ENCODE peak calls at places on chromosomes 6 and 20, in ten cellular contexts. One of them, this sample, is unnamed.
A peak's percentile ranks its signal among the peaks of the same experiment; 100 is the strongest.

GRCh38 chr20:53337419-53338101 is 256.1 kb downstream of the ZNF217 start:
- DNase-seq in keratinocyte: no peak
- DNase-seq in fibroblast of the aortic adventitia: no peak
- DNase-seq in HL-60: no peak
- DNase-seq in OCI-LY7: no peak
- DNase-seq in heart left ventricle: no peak
- DNase-seq in A549: no peak
- DNase-seq in IMR-90: no peak
- DNase-seq in foreskin fibroblast: no peak
- DNase-seq in fibroblast of pulmonary artery: no peak
- DNase-seq in this sample: no peak

GRCh38 chr20:63682384-63683139 is 13.9 kb upstream of the TNFRSF6B start:
- DNase-seq in keratinocyte: peak; percentile 98
- DNase-seq in fibroblast of pulmonary artery: peak; percentile 98
- DNase-seq in IMR-90: peak; percentile 98
- DNase-seq in OCI-LY7: no peak
- DNase-seq in HL-60: no peak
- DNase-seq in fibroblast of the aortic adventitia: peak; percentile 98
- DNase-seq in A549: peak; percentile 94
- DNase-seq in heart left ventricle: peak; percentile 70
- DNase-seq in foreskin fibroblast: peak; percentile 98
- DNase-seq in this sample: peak; percentile 98

GRCh38 chr6:27161946-27162603 is 85.4 kb upstream of the PRSS16 start:
- DNase-seq in foreskin fibroblast: peak; percentile 76
- DNase-seq in HL-60: no peak
- DNase-seq in IMR-90: peak; percentile 81
- DNase-seq in fibroblast of the aortic adventitia: peak; percentile 76
- DNase-seq in keratinocyte: peak; percentile 71
- DNase-seq in heart left ventricle: no peak
- DNase-seq in OCI-LY7: peak; percentile 62
- DNase-seq in A549: peak; percentile 66
- DNase-seq in fibroblast of pulmonary artery: peak; percentile 72
- DNase-seq in this sample: peak; percentile 81

GRCh38 chr6:138088307-138088744 is 18.9 kb downstream of the PERP start:
- DNase-seq in fibroblast of the aortic adventitia: peak; percentile 73
- DNase-seq in fibroblast of pulmonary artery: peak; percentile 55
- DNase-seq in heart left ventricle: no peak
- DNase-seq in A549: peak; percentile 84
- DNase-seq in keratinocyte: no peak
- DNase-seq in HL-60: no peak
- DNase-seq in foreskin fibroblast: peak; percentile 90
- DNase-seq in OCI-LY7: no peak
- DNase-seq in IMR-90: peak; percentile 97
- DNase-seq in this sample: peak; percentile 98

GRCh38 chr6:112296122-112296521 is 41.8 kb upstream of the LAMA4 start:
- DNase-seq in HL-60: no peak
- DNase-seq in keratinocyte: no peak
- DNase-seq in heart left ventricle: no peak
- DNase-seq in fibroblast of the aortic adventitia: peak; percentile 47
- DNase-seq in OCI-LY7: peak; percentile 1
- DNase-seq in fibroblast of pulmonary artery: peak; percentile 59
- DNase-seq in A549: peak; percentile 35
- DNase-seq in IMR-90: peak; percentile 67
- DNase-seq in foreskin fibroblast: peak; percentile 82
- DNase-seq in this sample: peak; percentile 49

GRCh38 chr6:10861086-10861485 is 20.8 kb downstream of the GCM2 start:
- DNase-seq in fibroblast of the aortic adventitia: no peak
- DNase-seq in fibroblast of pulmonary artery: no peak
- DNase-seq in keratinocyte: no peak
- DNase-seq in foreskin fibroblast: no peak
- DNase-seq in heart left ventricle: no peak
- DNase-seq in IMR-90: no peak
- DNase-seq in OCI-LY7: no peak
- DNase-seq in A549: no peak
- DNase-seq in HL-60: no peak
- DNase-seq in this sample: no peak

GRCh38 chr6:17381429-17382147 is 11.8 kb upstream of the CAP2 start:
- DNase-seq in HL-60: no peak
- DNase-seq in fibroblast of the aortic adventitia: peak; percentile 58
- DNase-seq in foreskin fibroblast: peak; percentile 23
- DNase-seq in keratinocyte: no peak
- DNase-seq in heart left ventricle: no peak
- DNase-seq in OCI-LY7: no peak
- DNase-seq in fibroblast of pulmonary artery: peak; percentile 83
- DNase-seq in IMR-90: peak; percentile 83
- DNase-seq in A549: peak; percentile 20
- DNase-seq in this sample: no peak

GRCh38 chr20:14597206-14597715 is 259.8 kb upstream of the FLRT3 start:
- DNase-seq in A549: no peak
- DNase-seq in HL-60: no peak
- DNase-seq in keratinocyte: no peak
- DNase-seq in foreskin fibroblast: peak; percentile 44
- DNase-seq in OCI-LY7: no peak
- DNase-seq in fibroblast of pulmonary artery: no peak
- DNase-seq in heart left ventricle: no peak
- DNase-seq in IMR-90: no peak
- DNase-seq in fibroblast of the aortic adventitia: no peak
- DNase-seq in this sample: no peak

GRCh38 chr20:35626386-35627001 is 10.9 kb downstream of the SPAG4 start:
- DNase-seq in heart left ventricle: no peak
- DNase-seq in fibroblast of the aortic adventitia: no peak
- DNase-seq in fibroblast of pulmonary artery: no peak
- DNase-seq in IMR-90: no peak
- DNase-seq in A549: no peak
- DNase-seq in HL-60: no peak
- DNase-seq in OCI-LY7: no peak
- DNase-seq in foreskin fibroblast: no peak
- DNase-seq in keratinocyte: no peak
- DNase-seq in this sample: peak; percentile 71

GRCh38 chr6:133890941-133891813 is 2.3 kb downstream of the TCF21 start:
- DNase-seq in IMR-90: peak; percentile 39
- DNase-seq in OCI-LY7: no peak
- DNase-seq in keratinocyte: no peak
- DNase-seq in heart left ventricle: peak; percentile 40
- DNase-seq in foreskin fibroblast: peak; percentile 57
- DNase-seq in HL-60: no peak
- DNase-seq in fibroblast of pulmonary artery: peak; percentile 52
- DNase-seq in fibroblast of the aortic adventitia: peak; percentile 49
- DNase-seq in A549: peak; percentile 48
- DNase-seq in this sample: peak; percentile 26

DNA sequence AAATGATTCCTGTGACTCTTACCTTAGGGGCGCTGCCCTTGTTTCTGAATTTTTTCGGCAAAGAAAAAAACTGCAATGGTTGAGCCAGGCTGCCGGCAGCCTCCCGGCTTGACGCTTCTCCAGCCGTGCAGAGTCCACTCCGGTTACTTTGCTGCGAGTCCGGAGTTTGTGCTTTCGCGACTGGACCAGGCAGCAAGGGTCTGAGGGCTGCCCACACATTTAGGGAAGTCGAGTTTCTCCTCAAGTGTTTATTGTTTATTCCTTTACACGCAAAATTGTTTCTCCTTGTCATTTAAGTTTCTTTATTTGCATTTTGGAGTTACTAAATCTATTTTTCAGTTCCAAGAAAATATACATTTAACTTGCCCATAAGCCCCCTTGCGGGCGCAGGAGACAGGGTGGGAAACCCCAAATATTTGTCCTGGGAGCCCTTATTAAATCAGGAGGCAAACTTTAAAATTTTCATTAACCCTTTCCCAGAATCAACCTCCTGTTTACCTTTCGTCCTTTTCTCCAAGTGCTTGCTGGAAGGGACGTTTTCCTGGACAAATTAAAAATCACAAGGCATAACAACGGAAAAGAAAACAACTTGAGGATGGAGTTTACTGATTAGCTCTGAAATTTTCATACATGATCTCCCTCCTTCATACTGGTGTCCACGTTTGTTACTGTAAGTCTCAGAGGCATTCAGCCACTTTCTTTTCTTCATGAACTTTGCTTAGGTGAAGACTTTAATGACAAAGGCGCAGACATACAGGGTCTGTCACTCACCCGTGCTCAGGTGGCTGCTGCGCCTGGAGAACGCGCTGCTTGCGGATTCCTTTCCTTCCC is 1.7 kb upstream of the PDE10A start:
- DNase-seq in keratinocyte: no peak
- DNase-seq in HL-60: no peak
- DNase-seq in foreskin fibroblast: peak; percentile 2
- DNase-seq in OCI-LY7: no peak
- DNase-seq in heart left ventricle: no peak
- DNase-seq in IMR-90: no peak
- DNase-seq in A549: no peak
- DNase-seq in fibroblast of pulmonary artery: peak; percentile 51
- DNase-seq in fibroblast of the aortic adventitia: peak; percentile 29
- DNase-seq in this sample: no peak
- TF ChIP-seq CTCF in keratinocyte: no peak
- TF ChIP-seq CTCF in HL-60: no peak
- TF ChIP-seq CTCF in foreskin fibroblast: no peak
- TF ChIP-seq CTCF in OCI-LY7: no peak
- TF ChIP-seq CTCF in heart left ventricle: no peak
- TF ChIP-seq CTCF in IMR-90: no peak
- TF ChIP-seq CTCF in A549: no peak
- TF ChIP-seq CTCF in fibroblast of pulmonary artery: peak; percentile 38
- TF ChIP-seq CTCF in fibroblast of the aortic adventitia: no peak
- TF ChIP-seq CTCF in this sample: no peak

GRCh38 chr20:38894091-38894847 is 31.9 kb upstream of the FAM83D start:
- DNase-seq in A549: peak; percentile 21
- DNase-seq in HL-60: no peak
- DNase-seq in fibroblast of pulmonary artery: no peak
- DNase-seq in keratinocyte: no peak
- DNase-seq in OCI-LY7: no peak
- DNase-seq in fibroblast of the aortic adventitia: no peak
- DNase-seq in foreskin fibroblast: peak; percentile 54
- DNase-seq in heart left ventricle: peak; percentile 39
- DNase-seq in IMR-90: no peak
- DNase-seq in this sample: no peak
- H3K4me3 ChIP-seq in A549: peak overlapping the region; percentile 37
- H3K4me3 ChIP-seq in HL-60: no peak overlapping the region
- H3K4me3 ChIP-seq in fibroblast of pulmonary artery: no peak overlapping the region
- H3K4me3 ChIP-seq in keratinocyte: no peak overlapping the region
- H3K4me3 ChIP-seq in OCI-LY7: no peak overlapping the region
- H3K4me3 ChIP-seq in fibroblast of the aortic adventitia: no peak overlapping the region
- H3K4me3 ChIP-seq in foreskin fibroblast: peak overlapping the region; percentile 13
- H3K4me3 ChIP-seq in heart left ventricle: no peak overlapping the region
- H3K4me3 ChIP-seq in IMR-90: no peak overlapping the region
- H3K4me3 ChIP-seq in this sample: no peak overlapping the region

GRCh38 chr6:139556532-139556931 is 182.1 kb upstream of the CITED2 start:
- DNase-seq in HL-60: no peak
- DNase-seq in keratinocyte: no peak
- DNase-seq in heart left ventricle: no peak
- DNase-seq in OCI-LY7: no peak
- DNase-seq in foreskin fibroblast: no peak
- DNase-seq in A549: no peak
- DNase-seq in IMR-90: no peak
- DNase-seq in fibroblast of the aortic adventitia: no peak
- DNase-seq in fibroblast of pulmonary artery: no peak
- DNase-seq in this sample: no peak
- TF ChIP-seq CTCF in HL-60: no peak
- TF ChIP-seq CTCF in keratinocyte: no peak
- TF ChIP-seq CTCF in heart left ventricle: no peak
- TF ChIP-seq CTCF in OCI-LY7: no peak
- TF ChIP-seq CTCF in foreskin fibroblast: no peak
- TF ChIP-seq CTCF in A549: no peak
- TF ChIP-seq CTCF in IMR-90: no peak
- TF ChIP-seq CTCF in fibroblast of the aortic adventitia: no peak
- TF ChIP-seq CTCF in fibroblast of pulmonary artery: no peak
- TF ChIP-seq CTCF in this sample: no peak

DNA sequence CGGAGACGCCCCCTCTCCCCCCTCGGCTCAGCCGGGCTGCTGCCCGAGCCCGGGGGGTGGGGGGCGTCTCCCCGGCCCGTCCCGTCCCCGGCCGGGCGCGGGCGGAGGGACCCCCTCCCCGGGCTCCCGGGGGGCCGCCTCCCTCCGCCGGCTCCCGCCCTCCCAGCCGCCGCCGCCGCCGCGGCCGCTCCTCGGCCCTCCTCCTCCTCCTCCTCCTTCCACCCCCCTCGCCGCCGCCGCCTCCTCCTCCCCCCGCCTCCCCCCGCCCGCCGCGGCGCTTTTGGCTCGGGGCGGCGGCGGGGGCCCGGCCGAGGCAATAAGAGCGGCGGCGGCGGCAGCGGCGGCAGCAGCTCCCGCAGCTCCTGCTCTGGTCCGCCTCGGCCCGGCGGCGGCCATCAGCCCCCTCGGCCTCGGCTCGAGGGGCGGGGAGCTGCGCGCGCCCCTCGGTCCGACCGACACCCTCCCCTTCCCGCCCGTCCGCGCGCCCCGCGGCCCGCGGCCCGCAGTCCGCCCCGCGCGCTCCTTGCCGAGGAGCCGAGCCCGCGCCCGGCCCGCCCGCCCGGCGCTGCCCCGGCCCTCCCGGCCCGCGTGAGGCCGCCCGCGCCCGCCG is 38.7 kb downstream of the GNAS start:
- DNase-seq in foreskin fibroblast: peak; percentile 87
- DNase-seq in fibroblast of pulmonary artery: peak; percentile 67
- DNase-seq in fibroblast of the aortic adventitia: peak; percentile 52
- DNase-seq in IMR-90: peak; percentile 52
- DNase-seq in OCI-LY7: peak; percentile 72
- DNase-seq in A549: peak; percentile 57
- DNase-seq in keratinocyte: no peak
- DNase-seq in heart left ventricle: peak; percentile 90
- DNase-seq in HL-60: no peak
- DNase-seq in this sample: no peak
- H3K4me3 ChIP-seq in foreskin fibroblast: peak overlapping the region; percentile 84
- H3K4me3 ChIP-seq in fibroblast of pulmonary artery: peak overlapping the region; percentile 80
- H3K4me3 ChIP-seq in fibroblast of the aortic adventitia: peak overlapping the region; percentile 84
- H3K4me3 ChIP-seq in IMR-90: peak overlapping the region; percentile 100
- H3K4me3 ChIP-seq in OCI-LY7: peak overlapping the region; percentile 90
- H3K4me3 ChIP-seq in A549: peak overlapping the region; percentile 99
- H3K4me3 ChIP-seq in keratinocyte: peak overlapping the region; percentile 85
- H3K4me3 ChIP-seq in heart left ventricle: peak overlapping the region; percentile 86
- H3K4me3 ChIP-seq in HL-60: peak overlapping the region; percentile 72
- H3K4me3 ChIP-seq in this sample: peak overlapping the region; percentile 86

GRCh38 chr6:37487891-37488290 is 11.8 kb downstream of the CCDC167 start:
- DNase-seq in OCI-LY7: no peak
- DNase-seq in foreskin fibroblast: no peak
- DNase-seq in IMR-90: no peak
- DNase-seq in fibroblast of the aortic adventitia: no peak
- DNase-seq in HL-60: no peak
- DNase-seq in heart left ventricle: no peak
- DNase-seq in A549: no peak
- DNase-seq in fibroblast of pulmonary artery: no peak
- DNase-seq in keratinocyte: no peak
- DNase-seq in this sample: no peak

GRCh38 chr6:37486440-37486839 is 13.3 kb downstream of the CCDC167 start:
- DNase-seq in heart left ventricle: no peak
- DNase-seq in foreskin fibroblast: no peak
- DNase-seq in keratinocyte: no peak
- DNase-seq in fibroblast of pulmonary artery: no peak
- DNase-seq in IMR-90: no peak
- DNase-seq in fibroblast of the aortic adventitia: no peak
- DNase-seq in HL-60: no peak
- DNase-seq in OCI-LY7: no peak
- DNase-seq in A549: no peak
- DNase-seq in this sample: no peak

GRCh38 chr6:37490466-37491015 is 9.2 kb downstream of the CCDC167 start:
- DNase-seq in foreskin fibroblast: no peak
- DNase-seq in HL-60: no peak
- DNase-seq in fibroblast of the aortic adventitia: no peak
- DNase-seq in IMR-90: no peak
- DNase-seq in OCI-LY7: no peak
- DNase-seq in fibroblast of pulmonary artery: no peak
- DNase-seq in heart left ventricle: no peak
- DNase-seq in keratinocyte: no peak
- DNase-seq in A549: no peak
- DNase-seq in this sample: no peak

GRCh38 chr6:37489697-37490336 is 9.9 kb downstream of the CCDC167 start:
- DNase-seq in IMR-90: no peak
- DNase-seq in OCI-LY7: peak; percentile 30
- DNase-seq in heart left ventricle: no peak
- DNase-seq in keratinocyte: no peak
- DNase-seq in fibroblast of pulmonary artery: no peak
- DNase-seq in HL-60: no peak
- DNase-seq in A549: no peak
- DNase-seq in foreskin fibroblast: peak; percentile 36
- DNase-seq in fibroblast of the aortic adventitia: no peak
- DNase-seq in this sample: no peak

GRCh38 chr6:37488464-37488863 is 11.2 kb downstream of the CCDC167 start:
- DNase-seq in fibroblast of pulmonary artery: no peak
- DNase-seq in A549: no peak
- DNase-seq in heart left ventricle: no peak
- DNase-seq in fibroblast of the aortic adventitia: no peak
- DNase-seq in IMR-90: no peak
- DNase-seq in keratinocyte: no peak
- DNase-seq in HL-60: no peak
- DNase-seq in OCI-LY7: no peak
- DNase-seq in foreskin fibroblast: no peak
- DNase-seq in this sample: peak; percentile 9
- TF ChIP-seq CTCF in fibroblast of pulmonary artery: no peak
- TF ChIP-seq CTCF in A549: no peak
- TF ChIP-seq CTCF in heart left ventricle: no peak
- TF ChIP-seq CTCF in fibroblast of the aortic adventitia: no peak
- TF ChIP-seq CTCF in IMR-90: no peak
- TF ChIP-seq CTCF in keratinocyte: no peak
- TF ChIP-seq CTCF in HL-60: no peak
- TF ChIP-seq CTCF in OCI-LY7: no peak
- TF ChIP-seq CTCF in foreskin fibroblast: no peak
- TF ChIP-seq CTCF in this sample: no peak